ENCODE peak calls at places on chromosomes 12 and 14, in seven cellular contexts. A is GM12878, Q is fibroblast of lung, Y is HepG2, R is neural progenitor cell, W is K562, F is H1. O is an unnamed sample.

GRCh38 chr14:35814371-35815005 is 5.4 kb upstream of the RALGAPA1 start:
- DNase-seq in A (no peak), Q (peak; percentile 50), Y (peak; percentile 88), R (peak; percentile 79), W (peak; percentile 24), F (peak; percentile 91), O (peak; percentile 74)

GRCh38 chr12:88310069-88310468 is 168.0 kb downstream of the TMTC3 start:
- DNase-seq in A (no peak), Q (peak; percentile 87), Y (no peak), R (no peak), W (no peak), F (no peak), O (peak; percentile 28)

GRCh38 chr14:36477266-36477665 is 42.8 kb downstream of the NKX2-1 start:
- DNase-seq in A (no peak), Q (no peak), Y (no peak), R (no peak), W (no peak), F (no peak), O (peak; percentile 43)

GRCh38 chr12:92096346-92097136 is 49.1 kb downstream of the BTG1 start:
- DNase-seq in A (no peak), Q (peak; percentile 68), Y (no peak), R (peak; percentile 48), W (no peak), F (no peak), O (peak; percentile 64)

GRCh38 chr14:50766338-50766886 is 64.5 kb downstream of the NIN start:
- DNase-seq in A (no peak), Q (peak; percentile 69), Y (no peak), R (no peak), W (no peak), F (no peak), O (no peak)

GRCh38 chr12:118307069-118307954 is 65.4 kb downstream of the TAOK3 start:
- DNase-seq in A (peak; percentile 69), Q (peak; percentile 90), Y (no peak), R (no peak), W (peak; percentile 9), F (no peak), O (peak; percentile 92)

GRCh38 chr14:55454264-55455151 is 14.1 kb upstream of the TBPL2 start:
- DNase-seq in A (no peak), Q (peak; percentile 73), Y (peak; percentile 16), R (peak; percentile 16), W (peak; percentile 27), F (peak; percentile 42), O (peak; percentile 96)

GRCh38 chr14:93741556-93742210 is 46.6 kb downstream of the PRIMA1 start:
- DNase-seq in A (no peak), Q (no peak), Y (no peak), R (no peak), W (no peak), F (no peak), O (no peak)

GRCh38 chr12:120181991-120182631 is 12.4 kb downstream of the GCN1 start:
- DNase-seq in A (no peak), Q (peak; percentile 25), Y (peak; percentile 63), R (no peak), W (no peak), F (no peak), O (peak; percentile 92)

GRCh38 chr12:88725592-88726143 is 145.4 kb upstream of the KITLG start:
- DNase-seq in A (no peak), Q (no peak), Y (no peak), R (peak; percentile 2), W (no peak), F (no peak), O (no peak)

GRCh38 chr12:128789356-128789929 is 34.3 kb downstream of the SLC15A4 start:
- DNase-seq in A (no peak), Q (no peak), Y (no peak), R (no peak), W (no peak), F (no peak), O (no peak)

GRCh38 chr14:51095854-51096823 is 1.2 kb upstream of the TRIM9 start:
- DNase-seq in A (no peak), Q (peak; percentile 58), Y (no peak), R (peak; percentile 17), W (no peak), F (no peak), O (no peak)

GRCh38 chr14:57209561-57209960 is 59.1 kb downstream of the EXOC5 start:
- DNase-seq in A (no peak), Q (peak; percentile 54), Y (no peak), R (no peak), W (no peak), F (no peak), O (peak; percentile 73)

GRCh38 chr14:75147423-75148071 is 20.7 kb upstream of the NEK9 start:
- DNase-seq in A (no peak), Q (peak; percentile 84), Y (peak; percentile 97), R (peak; percentile 72), W (no peak), F (peak; percentile 57), O (no peak)

GRCh38 chr14:29868000-29868399 is 59.6 kb downstream of the PRKD1 start:
- DNase-seq in A (no peak), Q (peak; percentile 44), Y (no peak), R (no peak), W (no peak), F (no peak), O (no peak)

GRCh38 chr12:15329891-15330290 is 7.6 kb downstream of the PTPRO start:
- DNase-seq in A (no peak), Q (no peak), Y (no peak), R (no peak), W (no peak), F (no peak), O (no peak)

GRCh38 chr14:103930051-103930604 is 1.9 kb downstream of the TDRD9 start:
- DNase-seq in A (no peak), Q (no peak), Y (peak; percentile 48), R (no peak), W (no peak), F (no peak), O (peak; percentile 15)

GRCh38 chr12:78802593-78802992 is 62.0 kb upstream of the SYT1 start:
- DNase-seq in A (no peak), Q (peak; percentile 80), Y (no peak), R (no peak), W (no peak), F (no peak), O (peak; percentile 90)

GRCh38 chr14:101876539-101876938 is 87.8 kb upstream of the DYNC1H1 start:
- DNase-seq in A (peak; percentile 75), Q (peak; percentile 55), Y (no peak), R (no peak), W (no peak), F (no peak), O (no peak)

GRCh38 chr14:101875041-101875725 is 89.2 kb upstream of the DYNC1H1 start:
- DNase-seq in A (no peak), Q (no peak), Y (no peak), R (no peak), W (no peak), F (no peak), O (no peak)

GRCh38 chr14:101874001-101874400 is 90.4 kb upstream of the DYNC1H1 start:
- DNase-seq in A (no peak), Q (no peak), Y (no peak), R (no peak), W (no peak), F (no peak), O (no peak)

GRCh38 chr14:101877766-101878165 is 86.6 kb upstream of the DYNC1H1 start:
- DNase-seq in A (no peak), Q (no peak), Y (no peak), R (no peak), W (no peak), F (no peak), O (no peak)

DNA sequence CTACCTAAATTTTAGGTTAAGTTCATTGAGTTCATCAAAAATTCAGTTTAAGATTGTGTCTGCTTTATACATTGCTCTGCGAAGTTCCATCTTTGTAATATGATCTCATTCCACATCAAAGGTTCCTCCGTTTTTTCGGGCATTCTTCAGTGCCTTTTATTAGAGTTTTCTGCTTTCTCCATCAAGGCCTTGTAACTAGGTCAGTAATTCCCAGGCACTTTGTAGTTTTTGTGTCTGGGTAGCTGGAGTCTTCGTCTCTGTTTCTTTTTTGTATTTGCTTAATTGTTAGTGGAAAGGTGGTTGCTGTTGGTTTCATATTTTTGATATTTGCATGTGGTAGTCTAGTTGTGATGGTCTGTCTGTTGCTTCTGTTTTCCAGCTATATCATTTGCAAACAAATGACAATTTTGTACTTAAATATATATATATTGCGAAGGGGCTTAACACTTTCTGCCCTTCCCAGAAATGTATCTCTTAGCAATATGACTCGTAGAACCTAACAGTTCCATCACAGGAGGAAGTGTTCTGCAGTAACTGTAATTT is 88.6 kb upstream of the DYNC1H1 start:
- DNase-seq in A (no peak), Q (no peak), Y (no peak), R (no peak), W (no peak), F (no peak), O (no peak)
- H3K9ac ChIP-seq in A (peak overlapping the region; percentile 57), Q (no peak overlapping the region), Y (no peak overlapping the region), R (no peak overlapping the region), W (no peak overlapping the region), F (no peak overlapping the region), O (no peak overlapping the region)

GRCh38 chr12:56120158-56120846 is 2.2 kb downstream of the ZC3H10 start:
- DNase-seq in A (no peak), Q (no peak), Y (no peak), R (no peak), W (no peak), F (no peak), O (peak; percentile 73)

GRCh38 chr12:56118688-56119045 is 601 bp downstream of the ZC3H10 start:
- DNase-seq in A (no peak), Q (no peak), Y (no peak), R (no peak), W (no peak), F (no peak), O (no peak)

GRCh38 chr12:56119361-56119796 is 1.3 kb downstream of the ZC3H10 start:
- DNase-seq in A (no peak), Q (peak; percentile 95), Y (peak; percentile 95), R (peak; percentile 87), W (peak; percentile 87), F (peak; percentile 69), O (peak; percentile 89)

GRCh38 chr12:56122637-56123036 is 4.6 kb downstream of the ZC3H10 start:
- DNase-seq in A (no peak), Q (no peak), Y (peak; percentile 71), R (no peak), W (no peak), F (no peak), O (no peak)

GRCh38 chr12:56121204-56121870 is 3.3 kb downstream of the ZC3H10 start:
- DNase-seq in A (no peak), Q (no peak), Y (no peak), R (no peak), W (no peak), F (no peak), O (no peak)
- TF ChIP-seq EZH2 in A (no peak), Q (no peak), Y (no peak), R (no peak), W (no peak), F (no peak), O (no peak)

DNA sequence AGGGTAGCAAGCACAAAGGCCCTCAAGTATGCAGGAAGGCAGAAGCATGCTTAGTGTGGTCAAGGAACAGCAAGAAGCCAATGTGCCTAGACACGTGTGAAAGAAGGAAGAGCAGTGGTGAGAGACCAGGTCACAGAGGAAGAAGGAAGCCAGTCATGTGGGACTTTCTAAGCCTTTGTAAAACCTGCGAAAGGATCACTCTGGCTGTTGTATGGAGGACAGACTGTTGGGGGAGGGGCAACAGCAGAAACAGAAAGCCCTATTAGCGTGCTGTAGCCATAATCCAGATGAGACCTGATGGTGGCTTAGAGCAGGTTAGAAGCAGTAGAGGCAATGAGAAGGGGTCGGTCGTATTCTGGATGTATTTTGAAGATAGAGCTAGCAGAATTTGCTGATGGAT is 5.6 kb upstream of the MLF2 start:
- DNase-seq in A (no peak), Q (no peak), Y (no peak), R (peak; percentile 64), W (no peak), F (no peak), O (no peak)
- H3K9ac ChIP-seq in A (no peak overlapping the region), Q (no peak overlapping the region), Y (no peak overlapping the region), R (no peak overlapping the region), W (no peak overlapping the region), F (no peak overlapping the region), O (no peak overlapping the region)

GRCh38 chr12:132236129-132236929 is 92.1 kb downstream of the NOC4L start:
- DNase-seq in A (no peak), Q (no peak), Y (no peak), R (no peak), W (no peak), F (no peak), O (no peak)
- TF ChIP-seq EZH2 in A (no peak), Q (no peak), Y (no peak), R (no peak), W (no peak), F (no peak), O (no peak)